ENCODE peak calls at places on chromosomes 11 and 22, in nine cellular contexts. B is CD8-positive, alpha-beta T cell; Z is heart right ventricle; M is Panc1; A is CD8-positive, alpha-beta memory T cell; D is HL-60; V is heart left ventricle; W is mammary epithelial cell; X is lower lobe of right lung. P is an unnamed sample.
A peak's percentile ranks its signal among the peaks of the same experiment; 100 is the strongest.

GRCh38 chr11:114915871-114916270 is 237.5 kb downstream of the NXPE2 start:
- DNase-seq in W (no peak), Z (no peak), M (no peak), B (no peak), D (no peak), V (no peak), A (no peak), X (no peak), P (no peak)

GRCh38 chr22:38964306-38964705 is 6.9 kb downstream of the APOBEC3A start:
- DNase-seq in B (no peak), A (no peak), M (no peak), W (no peak), D (no peak), Z (no peak), V (no peak), X (no peak), P (no peak)

GRCh38 chr22:29343313-29343805 is 27.9 kb upstream of the RASL10A start:
- DNase-seq in B (no peak), W (no peak), A (no peak), Z (peak; percentile 73), M (no peak), D (no peak), V (peak; percentile 81), X (peak; percentile 75), P (peak; percentile 92)

GRCh38 chr11:122175316-122175715 is 59.3 kb upstream of the BLID start:
- DNase-seq in A (no peak), V (no peak), W (no peak), M (no peak), D (no peak), X (no peak), B (no peak), Z (no peak), P (no peak)

GRCh38 chr11:124174001-124174400 is 9.1 kb upstream of the OR10D3 start:
- DNase-seq in B (no peak), M (no peak), V (no peak), X (no peak), D (no peak), Z (no peak), W (peak; percentile 51), A (no peak), P (no peak)

GRCh38 chr11:69096473-69096872 is 47.7 kb downstream of the TPCN2 start:
- DNase-seq in B (no peak), Z (no peak), M (no peak), A (no peak), V (no peak), X (no peak), D (no peak), W (no peak), P (no peak)

GRCh38 chr11:47177229-47177845 is 658 bp upstream of the ARFGAP2 start:
- DNase-seq in Z (no peak), V (peak; percentile 71), B (peak; percentile 83), M (no peak), D (peak; percentile 81), W (peak; percentile 73), A (peak; percentile 50), X (peak; percentile 71), P (peak; percentile 72)

GRCh38 chr11:115887727-115888126 is 383.5 kb upstream of the CADM1 start:
- DNase-seq in A (no peak), V (no peak), X (no peak), D (no peak), W (no peak), M (no peak), B (no peak), Z (no peak), P (no peak)

DNA sequence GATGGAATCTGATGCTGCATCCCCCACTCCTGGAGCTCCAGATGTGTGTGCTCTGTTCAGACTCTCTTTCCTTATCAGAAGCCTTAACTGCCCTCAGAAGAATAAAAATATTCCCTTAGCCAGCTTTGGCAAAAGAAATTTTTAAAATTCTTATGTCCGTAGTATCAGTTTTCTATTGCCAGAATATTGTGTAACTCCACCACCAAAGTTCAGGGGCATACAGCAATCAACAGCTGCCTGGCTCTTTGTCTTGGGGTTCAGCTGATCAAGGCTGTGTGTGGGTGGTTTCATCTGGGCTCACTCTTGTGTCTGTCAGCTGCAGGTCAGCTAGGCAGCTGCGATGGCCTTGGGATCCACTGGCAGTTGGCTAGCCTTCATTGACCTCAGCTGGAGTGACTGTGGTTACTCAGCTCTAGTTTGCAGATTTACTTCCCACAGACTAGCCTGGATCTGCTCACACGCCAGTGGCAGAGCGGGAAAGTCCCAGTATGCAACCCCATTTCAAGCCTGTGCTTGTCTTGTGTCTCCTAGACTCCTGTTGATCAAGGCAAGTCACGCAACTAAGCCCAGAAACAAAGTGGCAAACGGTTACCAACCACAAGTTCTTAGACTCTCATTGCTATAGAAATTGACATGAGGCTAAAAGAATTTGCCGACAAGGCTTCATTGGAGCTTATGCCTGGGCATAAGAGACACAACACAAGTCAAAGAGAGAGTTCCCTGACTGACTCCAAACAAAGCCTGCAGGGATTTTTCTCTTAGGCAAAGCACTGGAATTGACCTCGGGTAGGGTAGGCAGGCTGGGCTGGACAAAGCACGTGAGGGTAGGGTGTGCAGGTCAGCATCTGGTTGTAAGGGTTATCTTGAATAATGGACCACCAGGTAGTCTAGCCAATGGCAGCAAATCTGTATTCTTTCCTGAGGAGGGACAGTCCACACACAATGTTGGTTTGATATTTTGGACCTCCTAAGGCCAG is 7.5 kb downstream of the TMEM138 start:
- DNase-seq in D (no peak), X (no peak), A (no peak), B (no peak), M (no peak), V (peak; percentile 71), W (peak; percentile 100), Z (peak; percentile 39), P (peak; percentile 56)
- H3K27ac ChIP-seq in D (no peak overlapping the region), X (peak overlapping the region; percentile 44), A (no peak overlapping the region), B (no peak overlapping the region), M (no peak overlapping the region), V (no peak overlapping the region), W (peak overlapping the region; percentile 93), Z (no peak overlapping the region), P (no peak overlapping the region)

GRCh38 chr11:45666648-45667642 is 1.5 kb upstream of the CHST1 start:
- DNase-seq in X (no peak), A (no peak), B (no peak), W (no peak), D (no peak), Z (no peak), V (no peak), M (no peak), P (no peak)

GRCh38 chr11:45667929-45668680 is 2.7 kb upstream of the CHST1 start:
- DNase-seq in M (no peak), W (no peak), Z (no peak), D (no peak), B (no peak), A (no peak), V (no peak), X (no peak), P (no peak)

GRCh38 chr11:45665206-45665932 is at the start of gene CHST1:
- DNase-seq in V (peak; percentile 84), X (no peak), W (peak; percentile 11), B (no peak), D (no peak), Z (peak; percentile 80), A (no peak), M (no peak), P (peak; percentile 65)

GRCh38 chr11:45664376-45665205 is 831 bp downstream of the CHST1 start:
- DNase-seq in X (no peak), M (no peak), W (no peak), D (no peak), B (no peak), Z (no peak), V (no peak), A (no peak), P (no peak)

DNA sequence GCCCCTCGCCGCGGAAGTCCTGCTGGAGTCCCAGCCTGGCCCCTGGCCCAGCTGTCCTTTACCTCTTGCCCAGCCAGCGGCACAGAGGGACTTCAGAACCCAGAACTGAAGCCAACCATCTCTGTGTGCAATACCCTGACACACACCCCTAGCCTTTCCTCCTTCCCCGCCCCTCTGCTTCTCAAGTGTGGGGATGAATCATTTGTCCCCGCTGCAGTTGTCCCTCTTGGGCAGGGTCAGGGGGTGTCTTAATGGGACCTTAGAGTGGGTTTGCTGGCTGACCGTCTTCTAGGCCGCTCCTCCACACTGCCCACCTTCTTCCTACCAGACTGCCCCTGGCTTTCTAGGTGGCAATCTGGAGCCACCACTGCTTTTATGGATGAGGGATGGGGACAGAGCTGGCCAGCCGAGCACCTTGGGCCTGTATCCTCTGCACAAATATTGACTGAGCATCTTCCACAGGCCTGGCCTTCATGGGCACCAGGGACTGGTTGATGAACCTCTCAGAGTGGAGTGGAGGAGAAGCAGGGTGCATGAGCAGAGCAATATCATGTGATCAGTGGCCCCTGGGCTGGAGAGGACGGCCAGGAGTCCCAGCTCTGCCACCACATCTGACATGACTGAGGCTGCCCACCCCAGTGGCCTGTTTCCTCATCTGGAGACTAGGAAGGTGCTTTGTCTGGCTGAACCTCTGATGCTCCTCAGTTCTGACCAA is 668 bp upstream of the CHST1 start:
- DNase-seq in D (no peak), A (no peak), B (no peak), Z (no peak), M (no peak), W (no peak), V (no peak), X (no peak), P (no peak)
- H3K27ac ChIP-seq in D (no peak overlapping the region), A (no peak overlapping the region), B (no peak overlapping the region), Z (no peak overlapping the region), M (no peak overlapping the region), W (no peak overlapping the region), V (no peak overlapping the region), X (no peak overlapping the region), P (peak overlapping the region; percentile 49)

DNA sequence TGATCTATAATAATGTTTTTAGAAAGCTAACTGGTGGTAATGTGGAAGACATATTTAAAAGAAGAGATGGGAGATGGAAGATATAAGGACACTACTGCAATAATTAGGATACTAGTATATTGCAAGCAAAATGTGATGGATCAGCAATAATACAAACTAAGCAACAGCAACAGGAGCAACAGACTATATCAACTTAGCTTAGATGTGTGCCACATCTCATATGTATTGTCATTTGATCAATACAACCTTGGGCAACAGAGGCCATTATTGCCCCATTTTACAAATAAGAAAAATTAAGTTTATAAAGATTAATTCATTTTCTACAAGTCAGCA is 4.2 kb downstream of the FCHSD2 start:
- DNase-seq in W (no peak), X (no peak), A (no peak), D (no peak), B (no peak), Z (no peak), V (no peak), M (no peak), P (no peak)
- H3K27ac ChIP-seq in W (no peak overlapping the region), X (no peak overlapping the region), A (no peak overlapping the region), D (peak overlapping the region; percentile 13), B (no peak overlapping the region), Z (no peak overlapping the region), V (peak overlapping the region; percentile 3), M (no peak overlapping the region), P (no peak overlapping the region)

GRCh38 chr11:10603721-10604297 is 35.3 kb upstream of the LYVE1 start:
- DNase-seq in M (no peak), A (no peak), Z (no peak), D (no peak), W (no peak), V (no peak), B (no peak), X (no peak), P (no peak)

GRCh38 chr11:10602945-10603344 is 34.5 kb upstream of the LYVE1 start:
- DNase-seq in B (no peak), X (no peak), A (no peak), D (no peak), V (no peak), M (no peak), Z (no peak), W (no peak), P (no peak)

GRCh38 chr11:10600570-10601248 is 32.2 kb upstream of the LYVE1 start:
- DNase-seq in Z (no peak), W (no peak), M (no peak), D (peak; percentile 50), B (no peak), A (no peak), V (no peak), X (no peak), P (no peak)

GRCh38 chr11:10601722-10602281 is 33.3 kb upstream of the LYVE1 start:
- DNase-seq in W (no peak), A (no peak), X (peak; percentile 62), D (no peak), V (peak; percentile 73), B (no peak), M (no peak), Z (peak; percentile 41), P (no peak)

DNA sequence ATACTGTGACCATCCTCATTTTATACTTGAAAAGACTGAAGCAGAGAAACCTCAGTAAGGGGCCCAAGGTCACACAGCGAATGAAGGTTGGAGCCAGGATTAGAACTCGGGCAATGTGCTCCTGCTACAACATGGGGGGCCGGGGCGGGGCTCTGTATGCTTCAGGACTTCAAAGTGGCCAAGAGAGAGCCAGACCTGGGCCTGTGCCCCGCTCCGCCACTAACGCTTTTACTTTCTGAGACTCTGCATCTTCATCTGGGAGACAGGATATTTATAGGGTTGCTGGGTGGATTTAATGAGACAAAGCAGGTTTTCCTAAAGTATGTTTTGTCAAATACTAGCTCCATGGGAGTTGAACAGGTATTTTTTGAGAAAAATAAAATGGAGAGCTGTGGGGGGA is 33.9 kb upstream of the LYVE1 start:
- DNase-seq in X (no peak), W (no peak), V (no peak), M (no peak), D (no peak), Z (no peak), A (no peak), B (no peak), P (no peak)
- H3K27ac ChIP-seq in X (no peak overlapping the region), W (no peak overlapping the region), V (no peak overlapping the region), M (no peak overlapping the region), D (no peak overlapping the region), Z (no peak overlapping the region), A (no peak overlapping the region), B (no peak overlapping the region), P (no peak overlapping the region)